ENCODE peak calls at places on chromosomes 4 and X, in five cellular contexts. S, P, A, U and D are unnamed samples.

GRCh38 chrX:19517965-19518364 is 2.7 kb upstream of the MAP3K15 start:
- DNase-seq in S (peak), P (no peak), A (no peak), U (no peak), D (no peak)

GRCh38 chr4:56658410-56659003 is 22.6 kb downstream of the HOPX start:
- DNase-seq in S (no peak), P (no peak), A (no peak), U (no peak), D (no peak)

GRCh38 chr4:125105561-125105960 is 209.2 kb upstream of the FAT4 start:
- DNase-seq in S (no peak), P (no peak), A (no peak), U (no peak), D (no peak)

GRCh38 chr4:124435276-124435675 is 277.3 kb downstream of the ANKRD50 start:
- DNase-seq in S (no peak), P (no peak), A (no peak), U (no peak), D (no peak)

GRCh38 chr4:149110499-149110898 is 668.3 kb upstream of the NR3C2 start:
- DNase-seq in S (no peak), P (no peak), A (no peak), U (no peak), D (no peak)

GRCh38 chr4:155914782-155915181 is 11.3 kb downstream of the TDO2 start:
- DNase-seq in S (no peak), P (no peak), A (no peak), U (no peak), D (no peak)

GRCh38 chrX:17046478-17047097 is 100.1 kb downstream of the REPS2 start:
- DNase-seq in S (no peak), P (peak), A (no peak), U (peak), D (peak)

GRCh38 chr4:10456270-10457254 is 664 bp downstream of the ZNF518B start:
- DNase-seq in S (peak), P (peak), A (peak), U (peak), D (peak)

GRCh38 chrX:69189972-69190371 is 24.7 kb upstream of the PJA1 start:
- DNase-seq in S (no peak), P (peak), A (no peak), U (peak), D (no peak)

GRCh38 chr4:82909326-82909725 is 8.8 kb downstream of the THAP9 start:
- DNase-seq in S (no peak), P (no peak), A (no peak), U (no peak), D (no peak)

GRCh38 chr4:147334478-147334877 is 146.4 kb upstream of the EDNRA start:
- DNase-seq in S (no peak), P (no peak), A (no peak), U (no peak), D (no peak)

GRCh38 chrX:118726887-118727685 is at the start of gene IL13RA1:
- DNase-seq in S (peak), P (peak), A (peak), U (peak), D (peak)

GRCh38 chr4:3732076-3733028 is 33.8 kb upstream of the ADRA2C start:
- DNase-seq in S (no peak), P (no peak), A (no peak), U (no peak), D (no peak)

GRCh38 chrX:70042399-70043371 is 7.1 kb downstream of the AWAT2 start:
- DNase-seq in S (peak), P (no peak), A (no peak), U (no peak), D (no peak)

GRCh38 chr4:17142232-17142711 is 243.8 kb upstream of the LDB2 start:
- DNase-seq in S (no peak), P (no peak), A (no peak), U (no peak), D (peak)

GRCh38 chr4:103162176-103162575 is 36.0 kb downstream of the CENPE start:
- DNase-seq in S (no peak), P (no peak), A (no peak), U (no peak), D (no peak)

GRCh38 chr4:159035570-159035969 is 67.3 kb upstream of the RAPGEF2 start:
- DNase-seq in S (no peak), P (no peak), A (no peak), U (no peak), D (no peak)

GRCh38 chrX:6228720-6229119 is at the start of gene NLGN4X:
- DNase-seq in S (peak), P (peak), A (no peak), U (no peak), D (no peak)

GRCh38 chr4:175953960-175954521 is 111.6 kb upstream of the WDR17 start:
- DNase-seq in S (no peak), P (no peak), A (no peak), U (no peak), D (peak)

GRCh38 chrX:6407541-6407940 is 127.4 kb downstream of the VCX3A start:
- DNase-seq in S (no peak), P (no peak), A (no peak), U (no peak), D (no peak)

GRCh38 chr4:69896530-69897116 is 34.2 kb upstream of the CSN1S1 start:
- DNase-seq in S (no peak), P (no peak), A (no peak), U (no peak), D (no peak)

GRCh38 chr4:123788577-123788976 is 392.0 kb downstream of the SPRY1 start:
- DNase-seq in S (no peak), P (no peak), A (no peak), U (no peak), D (no peak)

DNA sequence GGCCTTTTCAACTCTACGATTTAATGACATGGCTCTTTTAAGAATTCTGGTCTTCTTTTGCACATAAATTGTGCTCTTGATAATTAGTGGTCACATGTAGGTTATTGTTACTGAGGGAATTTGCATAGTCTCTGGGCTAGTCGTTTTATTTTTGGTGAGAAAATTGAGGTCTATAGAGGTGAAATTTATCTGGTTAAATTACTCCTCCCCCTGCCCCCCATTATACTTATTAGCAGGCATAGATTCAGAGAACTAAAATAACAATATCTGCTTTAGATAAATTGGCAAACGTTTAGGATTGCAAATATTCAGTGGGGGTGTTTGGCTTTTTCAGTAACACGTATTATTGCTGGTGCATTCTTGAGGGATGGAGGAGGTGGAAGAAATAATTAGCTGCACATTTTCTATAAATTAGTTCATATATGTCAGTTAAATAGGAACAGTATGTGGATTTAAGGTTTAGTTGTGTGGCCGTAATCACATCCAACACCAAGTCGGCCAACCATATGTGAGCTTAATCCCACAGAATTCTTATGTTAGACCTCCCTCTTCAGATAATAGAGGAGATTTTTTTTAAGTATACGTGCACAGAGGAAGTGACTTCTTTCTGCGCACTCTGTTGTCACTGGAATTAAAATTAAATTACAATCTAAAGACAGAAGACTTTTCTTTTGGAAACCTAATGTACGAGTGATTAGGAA is 1.9 kb downstream of the SEPTIN11 start:
- DNase-seq in S (no peak), P (no peak), A (no peak), U (no peak), D (no peak)
- TF ChIP-seq CTCF in S (no peak), P (no peak), A (no peak), U (no peak), D (no peak)

DNA sequence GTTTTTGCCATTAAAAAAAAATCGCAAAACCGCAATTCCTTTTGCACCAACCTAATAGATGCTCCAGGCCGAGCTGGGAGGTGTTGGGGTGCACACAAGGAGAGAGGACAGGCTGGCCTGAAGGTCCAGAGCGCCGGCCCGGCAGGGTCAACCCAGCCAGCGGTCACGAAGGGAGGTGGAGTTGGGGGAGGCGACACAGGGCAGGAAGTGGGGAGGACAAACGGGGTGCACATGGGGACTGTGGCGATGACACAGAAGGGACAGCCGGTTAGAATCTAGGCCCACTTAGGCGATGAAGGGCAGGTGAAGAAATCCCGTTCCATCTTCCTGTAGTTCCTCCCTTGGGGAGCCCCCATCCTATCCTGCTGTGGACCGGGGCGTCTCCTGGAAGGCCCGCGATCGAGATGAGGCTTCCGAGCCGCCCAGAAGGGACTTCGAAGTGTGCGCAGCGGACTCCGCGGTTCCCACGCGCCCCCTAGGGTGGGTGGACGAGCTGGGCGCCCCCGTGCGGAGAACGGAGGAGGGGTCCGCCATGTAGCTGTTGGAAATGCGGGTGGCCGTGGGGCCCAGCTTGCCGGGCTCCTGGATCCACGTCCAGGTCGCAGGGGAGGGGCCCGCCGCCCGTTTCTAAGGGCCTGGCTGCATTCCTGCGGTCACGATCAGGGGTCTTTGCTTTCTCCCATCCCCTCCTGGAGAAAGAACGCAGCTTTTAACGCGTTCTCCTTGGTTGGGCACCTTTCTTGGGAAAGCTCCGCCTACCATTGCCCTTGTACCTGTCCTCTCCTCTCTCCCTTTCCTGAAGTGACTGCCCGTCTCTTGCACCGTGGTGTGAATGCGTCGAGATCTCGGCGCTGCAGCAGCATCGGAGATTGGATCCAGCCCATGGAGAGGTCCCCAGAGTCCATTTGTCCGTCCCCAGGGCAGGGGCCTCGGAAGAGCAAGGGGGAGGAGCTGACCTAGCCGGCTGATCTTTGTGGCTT is 17.0 kb upstream of the HPF1 start:
- DNase-seq in S (peak), P (no peak), A (peak), U (no peak), D (no peak)
- H3K27ac ChIP-seq in S (no peak), P (peak), A (no peak), U (no peak), D (no peak)

DNA sequence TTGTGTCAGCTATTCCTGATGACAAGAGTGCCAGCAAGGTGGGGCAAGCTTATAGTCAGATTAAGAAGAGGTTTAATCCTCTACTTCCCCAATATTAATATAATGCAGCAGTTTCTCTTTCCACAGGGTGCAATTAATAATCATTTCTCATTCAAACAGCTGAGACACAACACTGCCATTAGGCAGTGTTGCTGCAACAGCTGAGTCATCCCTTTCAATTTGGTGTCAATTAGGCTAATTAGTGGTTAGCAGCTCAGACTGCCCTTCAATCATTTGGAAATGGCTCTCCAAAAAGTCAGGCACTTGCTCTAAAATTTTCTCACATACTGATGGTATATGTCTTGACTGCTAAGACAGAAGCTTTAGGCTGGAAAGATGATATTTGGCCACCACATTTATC is 265.7 kb upstream of the FAM241A start:
- DNase-seq in S (no peak), P (no peak), A (no peak), U (no peak), D (no peak)
- TF ChIP-seq CTCF in S (no peak), P (no peak), A (no peak), U (no peak), D (no peak)

GRCh38 chr4:118736867-118737266 is 51.7 kb downstream of the METTL14 start:
- DNase-seq in S (no peak), P (no peak), A (no peak), U (no peak), D (no peak)

GRCh38 chr4:118741456-118741855 is 56.3 kb downstream of the METTL14 start:
- DNase-seq in S (no peak), P (no peak), A (no peak), U (no peak), D (no peak)

GRCh38 chr4:118738090-118738489 is 52.9 kb downstream of the METTL14 start:
- DNase-seq in S (no peak), P (no peak), A (no peak), U (no peak), D (no peak)

GRCh38 chr4:118740869-118741268 is 55.7 kb downstream of the METTL14 start:
- DNase-seq in S (no peak), P (no peak), A (no peak), U (no peak), D (peak)

DNA sequence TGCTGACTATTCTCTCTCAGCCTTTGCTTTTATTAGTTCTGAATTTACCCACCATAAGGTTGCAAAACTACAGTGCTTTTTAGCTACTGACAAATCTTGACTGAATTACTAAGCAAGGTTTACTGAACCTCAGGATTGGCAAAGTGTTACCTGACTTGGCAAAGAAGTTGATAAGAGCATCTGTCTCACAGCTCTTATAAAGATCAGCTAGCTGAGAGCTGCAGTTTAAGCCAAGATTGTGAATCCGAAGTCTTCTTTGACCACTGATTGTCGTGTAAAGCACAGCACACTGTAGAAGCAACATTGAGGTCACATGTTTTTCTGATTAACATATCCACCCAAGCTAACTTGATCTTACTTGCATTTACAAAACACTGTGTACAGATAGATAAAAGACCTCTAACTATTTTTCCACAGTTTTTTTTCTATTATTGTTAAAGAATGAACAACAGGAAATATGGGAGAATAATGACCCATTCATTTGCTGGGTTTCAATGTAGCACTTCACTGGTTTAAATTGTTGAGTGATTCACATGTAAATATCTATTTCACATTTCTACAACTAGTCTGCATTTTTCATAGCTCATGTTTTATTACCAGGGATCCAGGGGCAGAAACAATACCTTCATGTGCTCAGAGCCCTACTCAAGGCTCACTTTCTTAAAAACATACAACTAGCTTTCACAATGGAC is 54.0 kb downstream of the METTL14 start:
- DNase-seq in S (no peak), P (no peak), A (no peak), U (no peak), D (no peak)
- H3K27ac ChIP-seq in S (no peak), P (no peak), A (no peak), U (no peak), D (no peak)

DNA sequence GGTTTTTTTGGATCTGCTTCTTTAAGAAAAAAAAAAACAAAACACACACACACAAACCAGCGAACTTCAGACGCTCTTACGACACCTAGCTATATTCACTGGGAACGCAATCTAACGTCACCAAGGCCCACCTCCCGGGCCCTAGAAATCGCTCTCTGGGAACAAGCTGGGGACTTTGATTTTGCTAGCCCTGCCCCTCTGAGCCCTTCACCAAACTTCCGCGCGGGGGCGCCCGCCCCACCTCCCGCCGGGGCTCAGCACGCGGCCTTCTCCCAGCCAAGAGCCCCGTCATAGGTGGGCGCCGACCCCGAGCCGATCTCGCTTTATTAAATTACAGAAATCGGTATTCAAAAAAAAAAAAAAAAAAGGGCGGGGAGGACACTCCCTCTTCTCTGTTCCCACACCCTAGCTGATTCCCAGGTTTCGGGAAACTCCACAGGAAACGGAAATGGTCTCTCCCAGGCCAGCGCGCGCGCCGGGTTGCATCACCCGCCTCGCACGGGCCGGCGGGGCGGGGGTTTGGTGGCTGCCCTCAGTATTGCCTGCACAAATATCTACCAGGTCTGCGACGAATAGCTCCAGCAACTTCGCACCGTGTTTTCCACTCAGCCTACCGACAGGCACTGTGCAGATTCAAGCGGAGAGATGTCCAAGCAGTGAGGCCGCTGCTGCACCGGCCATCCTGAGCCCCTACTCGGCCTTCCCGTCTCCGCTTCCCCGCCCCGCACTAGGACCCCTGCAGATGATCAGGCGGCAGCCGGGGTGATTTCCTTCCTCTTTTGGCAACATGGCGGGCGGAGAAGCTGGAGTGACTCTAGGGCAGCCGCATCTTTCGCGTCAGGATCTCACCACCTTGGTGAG is at the start of gene EIF2S3:
- DNase-seq in S (peak), P (peak), A (peak), U (peak), D (peak)
- TF ChIP-seq CTCF in S (peak), P (peak), A (peak), U (peak), D (peak)

GRCh38 chr4:14335872-14336271 is 666.4 kb upstream of the CPEB2 start:
- DNase-seq in S (no peak), P (no peak), A (no peak), U (no peak), D (no peak)

GRCh38 chr4:14334166-14334565 is 668.1 kb upstream of the CPEB2 start:
- DNase-seq in S (no peak), P (no peak), A (no peak), U (no peak), D (no peak)

GRCh38 chr4:14329228-14329627 is 673.1 kb upstream of the CPEB2 start:
- DNase-seq in S (no peak), P (no peak), A (no peak), U (no peak), D (no peak)

GRCh38 chr4:14336656-14337055 is 665.6 kb upstream of the CPEB2 start:
- DNase-seq in S (no peak), P (no peak), A (no peak), U (no peak), D (peak)

GRCh38 chr4:14333616-14334015 is 668.7 kb upstream of the CPEB2 start:
- DNase-seq in S (no peak), P (no peak), A (no peak), U (no peak), D (peak)
- H3K27ac ChIP-seq in S (no peak), P (no peak), A (no peak), U (no peak), D (no peak)

GRCh38 chr4:84681488-84682274 is 98.8 kb downstream of the CDS1 start:
- DNase-seq in S (no peak), P (no peak), A (no peak), U (no peak), D (peak)
- TF ChIP-seq CTCF in S (no peak), P (no peak), A (no peak), U (no peak), D (no peak)

GRCh38 chr4:111632752-111633151 is 512.5 kb upstream of the FAM241A start:
- DNase-seq in S (no peak), P (no peak), A (no peak), U (no peak), D (no peak)

GRCh38 chr4:111636961-111637556 is 508.2 kb upstream of the FAM241A start:
- DNase-seq in S (no peak), P (no peak), A (no peak), U (no peak), D (no peak)

GRCh38 chr4:111630705-111631104 is 514.5 kb upstream of the FAM241A start:
- DNase-seq in S (no peak), P (no peak), A (no peak), U (no peak), D (no peak)

GRCh38 chr4:111631157-111631999 is 513.9 kb upstream of the FAM241A start:
- DNase-seq in S (no peak), P (no peak), A (no peak), U (no peak), D (no peak)

GRCh38 chr4:111633663-111634266 is 511.5 kb upstream of the FAM241A start:
- DNase-seq in S (no peak), P (no peak), A (no peak), U (no peak), D (no peak)
- H3K27ac ChIP-seq in S (no peak), P (no peak), A (no peak), U (no peak), D (no peak)